ENCODE peak calls at places on chromosome 3, in six cellular contexts. I, Q, U, M, G and J are unnamed samples.

GRCh38 chr3:197371521-197372075 is 73.2 kb upstream of the DLG1 start:
- DNase-seq in I (peak; percentile 41), Q (peak; percentile 32), U (no peak), M (no peak), G (no peak), J (no peak)

GRCh38 chr3:150296123-150296750 is 111.9 kb upstream of the TSC22D2 start:
- DNase-seq in I (peak; percentile 23), Q (no peak), U (no peak), M (no peak), G (no peak), J (no peak)

GRCh38 chr3:43246956-43247355 is 39.4 kb upstream of the SNRK start:
- DNase-seq in I (peak; percentile 83), Q (no peak), U (no peak), M (peak; percentile 19), G (no peak), J (no peak)

GRCh38 chr3:20608054-20608738 is 422.2 kb upstream of the SGO1 start:
- DNase-seq in I (no peak), Q (no peak), U (no peak), M (no peak), G (no peak), J (no peak)

GRCh38 chr3:148315756-148316155 is 381.9 kb upstream of the AGTR1 start:
- DNase-seq in I (no peak), Q (no peak), U (no peak), M (no peak), G (no peak), J (no peak)

GRCh38 chr3:65328148-65328547 is 640.3 kb upstream of the ADAMTS9 start:
- DNase-seq in I (no peak), Q (no peak), U (no peak), M (no peak), G (no peak), J (no peak)

GRCh38 chr3:185759523-185759922 is 65.3 kb downstream of the IGF2BP2 start:
- DNase-seq in I (no peak), Q (no peak), U (no peak), M (no peak), G (no peak), J (no peak)

GRCh38 chr3:28308196-28308595 is 40.3 kb upstream of the ZCWPW2 start:
- DNase-seq in I (no peak), Q (no peak), U (no peak), M (no peak), G (no peak), J (no peak)

GRCh38 chr3:143040264-143040879 is 39.0 kb downstream of the U2SURP start:
- DNase-seq in I (peak; percentile 32), Q (no peak), U (no peak), M (no peak), G (no peak), J (no peak)

GRCh38 chr3:106792716-106793115 is 584.5 kb upstream of the CCDC54 start:
- DNase-seq in I (no peak), Q (no peak), U (no peak), M (no peak), G (no peak), J (no peak)

GRCh38 chr3:46264002-46264401 is 21.7 kb downstream of the CCR3 start:
- DNase-seq in I (no peak), Q (no peak), U (no peak), M (no peak), G (no peak), J (no peak)

GRCh38 chr3:188539631-188540194 is 385.8 kb downstream of the LPP start:
- DNase-seq in I (no peak), Q (no peak), U (no peak), M (no peak), G (no peak), J (no peak)

GRCh38 chr3:51311055-51311454 is 74.0 kb upstream of the MANF start:
- DNase-seq in I (peak; percentile 7), Q (no peak), U (peak; percentile 55), M (no peak), G (no peak), J (no peak)

GRCh38 chr3:119733812-119734211 is 31.0 kb downstream of the CFAP91 start:
- DNase-seq in I (no peak), Q (no peak), U (no peak), M (no peak), G (no peak), J (no peak)

GRCh38 chr3:13723676-13724207 is 156.1 kb downstream of the WNT7A start:
- DNase-seq in I (no peak), Q (no peak), U (no peak), M (no peak), G (no peak), J (no peak)

GRCh38 chr3:172640751-172641150 is 70.1 kb downstream of the NCEH1 start:
- DNase-seq in I (no peak), Q (no peak), U (no peak), M (no peak), G (no peak), J (no peak)

GRCh38 chr3:46467562-46467961 is 2.9 kb upstream of the LTF start:
- DNase-seq in I (no peak), Q (no peak), U (no peak), M (no peak), G (no peak), J (no peak)

GRCh38 chr3:179706233-179706632 is 53.4 kb downstream of the USP13 start:
- DNase-seq in I (no peak), Q (no peak), U (no peak), M (no peak), G (no peak), J (no peak)

GRCh38 chr3:13148561-13149330 is 75.5 kb upstream of the IQSEC1 start:
- DNase-seq in I (no peak), Q (peak; percentile 53), U (no peak), M (no peak), G (no peak), J (no peak)

GRCh38 chr3:124780356-124780755 is 50.1 kb downstream of the UMPS start:
- DNase-seq in I (no peak), Q (peak; percentile 84), U (no peak), M (peak; percentile 74), G (peak; percentile 59), J (no peak)

DNA sequence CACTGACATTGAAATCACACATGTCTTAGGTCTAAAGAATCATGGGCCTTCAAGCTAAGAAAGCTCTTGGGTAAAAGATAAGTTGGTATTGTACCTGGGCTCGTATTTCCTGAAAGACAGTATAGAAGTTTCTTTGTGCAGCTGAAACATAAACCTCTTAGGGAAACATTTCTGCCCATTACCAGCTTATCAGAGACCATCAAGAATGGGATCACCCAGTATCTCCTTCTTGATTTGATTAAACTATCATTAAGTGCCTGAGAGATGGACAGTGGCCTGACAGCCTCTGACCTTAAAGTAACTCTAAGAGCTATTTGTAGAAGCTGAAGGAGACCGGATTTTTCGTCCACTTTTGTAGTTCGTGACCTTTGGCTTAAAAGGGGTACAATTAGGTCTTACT is 265.3 kb downstream of the ERC2 start:
- DNase-seq in I (no peak), Q (no peak), U (no peak), M (no peak), G (no peak), J (no peak)
- H3K27ac ChIP-seq in I (no peak overlapping the region), Q (no peak overlapping the region), U (no peak overlapping the region), M (no peak overlapping the region), G (no peak overlapping the region), J (no peak overlapping the region)

GRCh38 chr3:78878011-78878410 is 889.8 kb downstream of the ROBO1 start:
- DNase-seq in I (no peak), Q (no peak), U (no peak), M (no peak), G (no peak), J (no peak)
- H3K9me3 ChIP-seq in I (no peaks in the 10 kb centered on the region), Q (no peaks in the 10 kb centered on the region), U (no peaks in the 10 kb centered on the region), M (no peaks in the 10 kb centered on the region), G (no peaks in the 10 kb centered on the region), J (peaks cover 5% of the 10 kb centered on the region)

GRCh38 chr3:144444061-144444460 is 472.4 kb downstream of the DIPK2A start:
- DNase-seq in I (no peak), Q (no peak), U (no peak), M (no peak), G (no peak), J (no peak)
- TF ChIP-seq CTCF in I (no peak), Q (no peak), U (no peak), M (no peak), G (no peak), J (no peak)

GRCh38 chr3:128994581-128995161 is 795 bp upstream of the CFAP92 start:
- DNase-seq in I (no peak), Q (no peak), U (no peak), M (no peak), G (no peak), J (no peak)

GRCh38 chr3:128992926-128993460 is 883 bp downstream of the CFAP92 start:
- DNase-seq in I (no peak), Q (no peak), U (no peak), M (no peak), G (no peak), J (no peak)

GRCh38 chr3:128995737-128996136 is 1.9 kb upstream of the CFAP92 start:
- DNase-seq in I (no peak), Q (no peak), U (no peak), M (no peak), G (no peak), J (no peak)

GRCh38 chr3:128994173-128994512 is 267 bp upstream of the CFAP92 start:
- DNase-seq in I (no peak), Q (no peak), U (no peak), M (no peak), G (no peak), J (no peak)

DNA sequence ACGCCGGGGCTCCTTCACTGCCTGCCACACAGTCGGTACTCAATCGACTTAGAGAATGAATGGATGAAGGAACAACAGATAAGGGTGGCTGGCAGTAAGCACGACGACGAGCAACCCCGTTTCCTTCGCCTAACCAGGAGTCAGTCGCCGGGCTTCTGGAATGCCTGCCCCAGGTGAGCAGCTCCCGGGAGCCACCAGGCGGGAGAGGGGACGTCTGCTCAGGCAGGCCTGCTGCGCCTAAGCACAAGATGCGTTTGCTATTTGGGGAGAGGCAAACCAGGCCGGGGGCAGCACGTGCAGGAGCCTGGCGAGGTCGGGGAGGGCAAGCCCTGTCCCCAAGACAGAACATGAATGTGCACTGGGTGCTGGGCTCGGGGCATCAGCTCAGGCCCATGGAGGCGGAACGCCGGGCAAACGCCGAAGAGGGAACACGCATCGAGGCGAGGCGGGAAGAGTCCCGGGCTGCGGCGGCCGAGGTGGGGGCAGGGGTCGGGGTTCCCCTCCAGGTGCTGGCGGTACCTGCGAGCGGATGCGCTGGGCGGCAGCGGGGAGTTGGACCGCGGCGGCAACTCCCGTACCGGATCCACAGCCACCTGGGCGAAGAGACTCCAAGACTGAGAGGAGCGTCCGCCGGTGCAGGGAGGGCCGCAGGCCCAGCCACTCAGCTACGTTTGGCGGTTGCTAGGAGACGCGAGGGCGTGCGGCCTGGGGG is at the start of gene CFAP92:
- DNase-seq in I (peak; percentile 85), Q (peak; percentile 96), U (peak; percentile 92), M (peak; percentile 87), G (peak; percentile 47), J (peak; percentile 93)
- H3K27ac ChIP-seq in I (no peak within 1 kb of the TSS), Q (no peak within 1 kb of the TSS), U (peak within 1 kb of the TSS; percentile 22), M (no peak within 1 kb of the TSS), G (no peak within 1 kb of the TSS), J (peak within 1 kb of the TSS; percentile 38)